ENCODE peak calls at places on chromosomes 16 and 17, in ten cellular contexts. One of them, this sample, is unnamed.

GRCh38 chr17:6024576-6024975 is 45.6 kb upstream of the WSCD1 start:
- DNase-seq in stimulated activated CD8-positive, alpha-beta memory T cell treated with anti-CD3 and anti-CD28 coated beads, Interleukin-15, amount 100 ng/mL, for 1 hour: no peak
- DNase-seq in NCI-H1092 treated with DMSO at 0.1 percent for 48 hours: no peak
- DNase-seq in activated T-cell treated with anti-CD3 and anti-CD28 coated beads, Interleukin-2, amount 50 U/mL, for 72 hours: no peak
- DNase-seq in thoracic aorta: no peak
- DNase-seq in NCI-H1417: no peak
- DNase-seq in HS-27A: no peak
- DNase-seq in heart right ventricle: no peak
- DNase-seq in NCI-H460: no peak
- DNase-seq in NCI-H774: no peak
- DNase-seq in this sample: no peak

GRCh38 chr17:20852541-20853370 is 190.1 kb downstream of the USP22 start:
- DNase-seq in HS-27A: no peak
- DNase-seq in activated T-cell treated with anti-CD3 and anti-CD28 coated beads, Interleukin-2, amount 50 U/mL, for 72 hours: peak; percentile 30
- DNase-seq in NCI-H774: no peak
- DNase-seq in thoracic aorta: no peak
- DNase-seq in NCI-H1417: peak; percentile 36
- DNase-seq in heart right ventricle: peak; percentile 29
- DNase-seq in NCI-H1092 treated with DMSO at 0.1 percent for 48 hours: no peak
- DNase-seq in stimulated activated CD8-positive, alpha-beta memory T cell treated with anti-CD3 and anti-CD28 coated beads, Interleukin-15, amount 100 ng/mL, for 1 hour: no peak
- DNase-seq in NCI-H460: peak; percentile 34
- DNase-seq in this sample: peak; percentile 58

GRCh38 chr17:4232168-4232813 is 31.5 kb downstream of the ANKFY1 start:
- DNase-seq in thoracic aorta: no peak
- DNase-seq in heart right ventricle: no peak
- DNase-seq in NCI-H774: no peak
- DNase-seq in NCI-H1417: peak; percentile 63
- DNase-seq in NCI-H460: no peak
- DNase-seq in NCI-H1092 treated with DMSO at 0.1 percent for 48 hours: no peak
- DNase-seq in HS-27A: no peak
- DNase-seq in stimulated activated CD8-positive, alpha-beta memory T cell treated with anti-CD3 and anti-CD28 coated beads, Interleukin-15, amount 100 ng/mL, for 1 hour: no peak
- DNase-seq in activated T-cell treated with anti-CD3 and anti-CD28 coated beads, Interleukin-2, amount 50 U/mL, for 72 hours: no peak
- DNase-seq in this sample: no peak

GRCh38 chr16:11034005-11034404 is 89.6 kb downstream of the CLEC16A start:
- DNase-seq in heart right ventricle: no peak
- DNase-seq in NCI-H774: no peak
- DNase-seq in HS-27A: no peak
- DNase-seq in NCI-H1092 treated with DMSO at 0.1 percent for 48 hours: no peak
- DNase-seq in thoracic aorta: no peak
- DNase-seq in activated T-cell treated with anti-CD3 and anti-CD28 coated beads, Interleukin-2, amount 50 U/mL, for 72 hours: no peak
- DNase-seq in NCI-H460: no peak
- DNase-seq in stimulated activated CD8-positive, alpha-beta memory T cell treated with anti-CD3 and anti-CD28 coated beads, Interleukin-15, amount 100 ng/mL, for 1 hour: no peak
- DNase-seq in NCI-H1417: no peak
- DNase-seq in this sample: no peak

GRCh38 chr16:13471036-13471435 is 448.9 kb upstream of the ERCC4 start:
- DNase-seq in NCI-H1417: no peak
- DNase-seq in NCI-H774: no peak
- DNase-seq in NCI-H1092 treated with DMSO at 0.1 percent for 48 hours: no peak
- DNase-seq in activated T-cell treated with anti-CD3 and anti-CD28 coated beads, Interleukin-2, amount 50 U/mL, for 72 hours: no peak
- DNase-seq in NCI-H460: no peak
- DNase-seq in stimulated activated CD8-positive, alpha-beta memory T cell treated with anti-CD3 and anti-CD28 coated beads, Interleukin-15, amount 100 ng/mL, for 1 hour: no peak
- DNase-seq in heart right ventricle: no peak
- DNase-seq in thoracic aorta: no peak
- DNase-seq in HS-27A: no peak
- DNase-seq in this sample: no peak

GRCh38 chr16:80948886-80949502 is 57.7 kb downstream of the CMC2 start:
- DNase-seq in HS-27A: peak; percentile 36
- DNase-seq in NCI-H460: peak; percentile 12
- DNase-seq in heart right ventricle: peak; percentile 63
- DNase-seq in activated T-cell treated with anti-CD3 and anti-CD28 coated beads, Interleukin-2, amount 50 U/mL, for 72 hours: peak; percentile 71
- DNase-seq in NCI-H1092 treated with DMSO at 0.1 percent for 48 hours: peak; percentile 1
- DNase-seq in NCI-H1417: no peak
- DNase-seq in thoracic aorta: no peak
- DNase-seq in stimulated activated CD8-positive, alpha-beta memory T cell treated with anti-CD3 and anti-CD28 coated beads, Interleukin-15, amount 100 ng/mL, for 1 hour: no peak
- DNase-seq in NCI-H774: no peak
- DNase-seq in this sample: no peak

GRCh38 chr16:66382966-66383299 is 16.4 kb downstream of the CDH5 start:
- DNase-seq in heart right ventricle: no peak
- DNase-seq in activated T-cell treated with anti-CD3 and anti-CD28 coated beads, Interleukin-2, amount 50 U/mL, for 72 hours: no peak
- DNase-seq in HS-27A: peak; percentile 88
- DNase-seq in stimulated activated CD8-positive, alpha-beta memory T cell treated with anti-CD3 and anti-CD28 coated beads, Interleukin-15, amount 100 ng/mL, for 1 hour: no peak
- DNase-seq in NCI-H774: no peak
- DNase-seq in NCI-H1092 treated with DMSO at 0.1 percent for 48 hours: no peak
- DNase-seq in NCI-H1417: no peak
- DNase-seq in thoracic aorta: no peak
- DNase-seq in NCI-H460: peak; percentile 18
- DNase-seq in this sample: no peak

GRCh38 chr16:1330931-1331711 is 2.3 kb upstream of the BAIAP3 start:
- DNase-seq in HS-27A: no peak
- DNase-seq in heart right ventricle: no peak
- DNase-seq in stimulated activated CD8-positive, alpha-beta memory T cell treated with anti-CD3 and anti-CD28 coated beads, Interleukin-15, amount 100 ng/mL, for 1 hour: no peak
- DNase-seq in NCI-H774: no peak
- DNase-seq in thoracic aorta: no peak
- DNase-seq in activated T-cell treated with anti-CD3 and anti-CD28 coated beads, Interleukin-2, amount 50 U/mL, for 72 hours: no peak
- DNase-seq in NCI-H1417: no peak
- DNase-seq in NCI-H460: no peak
- DNase-seq in NCI-H1092 treated with DMSO at 0.1 percent for 48 hours: no peak
- DNase-seq in this sample: no peak

GRCh38 chr17:62965649-62966425 is at the start of gene TANC2:
- DNase-seq in NCI-H1092 treated with DMSO at 0.1 percent for 48 hours: peak; percentile 83
- DNase-seq in stimulated activated CD8-positive, alpha-beta memory T cell treated with anti-CD3 and anti-CD28 coated beads, Interleukin-15, amount 100 ng/mL, for 1 hour: peak; percentile 66
- DNase-seq in NCI-H1417: peak; percentile 86
- DNase-seq in heart right ventricle: peak; percentile 77
- DNase-seq in activated T-cell treated with anti-CD3 and anti-CD28 coated beads, Interleukin-2, amount 50 U/mL, for 72 hours: peak; percentile 81
- DNase-seq in NCI-H774: peak; percentile 88
- DNase-seq in HS-27A: no peak
- DNase-seq in thoracic aorta: peak; percentile 66
- DNase-seq in NCI-H460: peak; percentile 48
- DNase-seq in this sample: peak; percentile 93

GRCh38 chr17:7887038-7887481 is 1.5 kb upstream of the CHD3 start:
- DNase-seq in NCI-H1417: peak; percentile 71
- DNase-seq in activated T-cell treated with anti-CD3 and anti-CD28 coated beads, Interleukin-2, amount 50 U/mL, for 72 hours: no peak
- DNase-seq in HS-27A: no peak
- DNase-seq in NCI-H460: no peak
- DNase-seq in NCI-H1092 treated with DMSO at 0.1 percent for 48 hours: peak; percentile 87
- DNase-seq in heart right ventricle: no peak
- DNase-seq in NCI-H774: no peak
- DNase-seq in thoracic aorta: no peak
- DNase-seq in stimulated activated CD8-positive, alpha-beta memory T cell treated with anti-CD3 and anti-CD28 coated beads, Interleukin-15, amount 100 ng/mL, for 1 hour: no peak
- DNase-seq in this sample: no peak

GRCh38 chr17:48492401-48493298 is 38.2 kb downstream of the HOXB1 start:
- DNase-seq in NCI-H1417: peak; percentile 90
- DNase-seq in NCI-H460: peak; percentile 38
- DNase-seq in thoracic aorta: peak; percentile 16
- DNase-seq in NCI-H774: peak; percentile 91
- DNase-seq in NCI-H1092 treated with DMSO at 0.1 percent for 48 hours: peak; percentile 91
- DNase-seq in activated T-cell treated with anti-CD3 and anti-CD28 coated beads, Interleukin-2, amount 50 U/mL, for 72 hours: peak; percentile 81
- DNase-seq in stimulated activated CD8-positive, alpha-beta memory T cell treated with anti-CD3 and anti-CD28 coated beads, Interleukin-15, amount 100 ng/mL, for 1 hour: peak; percentile 43
- DNase-seq in HS-27A: no peak
- DNase-seq in heart right ventricle: peak; percentile 75
- DNase-seq in this sample: peak; percentile 88